ENCODE peak calls at places on chromosomes 2 and 18, in four cellular contexts. Z, U, O and A are unnamed samples.

GRCh38 chr18:27954226-27954625 is 222.7 kb downstream of the CDH2 start:
- DNase-seq in Z (no peak), U (peak), O (peak), A (peak)

GRCh38 chr18:79497638-79498081 is 101.9 kb downstream of the NFATC1 start:
- DNase-seq in Z (no peak), O (peak), U (peak), A (no peak)

GRCh38 chr2:111121028-111121872 is 536 bp downstream of the BCL2L11 start:
- DNase-seq in O (peak), U (peak), Z (peak), A (peak)

GRCh38 chr2:72573232-72573631 is 252.6 kb downstream of the EXOC6B start:
- DNase-seq in O (peak), Z (no peak), U (peak), A (no peak)

GRCh38 chr2:32895424-32895823 is 51.3 kb upstream of the LTBP1 start:
- DNase-seq in O (peak), Z (no peak), U (no peak), A (no peak)

GRCh38 chr18:49019446-49020045 is 68.8 kb upstream of the SMAD7 start:
- DNase-seq in Z (no peak), U (no peak), O (peak), A (peak)

GRCh38 chr2:235300368-235301201 is 193.3 kb upstream of the AGAP1 start:
- DNase-seq in Z (no peak), U (peak), O (peak), A (peak)

GRCh38 chr2:42714686-42715085 is 49.2 kb downstream of the OXER1 start:
- DNase-seq in U (no peak), Z (no peak), O (no peak), A (no peak)

GRCh38 chr18:58865009-58865345 is 300 bp downstream of the ZNF532 start:
- DNase-seq in Z (no peak), O (no peak), U (no peak), A (no peak)

GRCh38 chr18:21366896-21367295 is 124.9 kb downstream of the GREB1L start:
- DNase-seq in O (no peak), U (no peak), Z (no peak), A (no peak)

GRCh38 chr2:187054501-187055319 is 205.7 kb upstream of the ZSWIM2 start:
- DNase-seq in O (no peak), Z (no peak), U (no peak), A (no peak)

GRCh38 chr2:36455788-36456187 is 100.2 kb downstream of the CRIM1 start:
- DNase-seq in Z (no peak), U (peak), O (peak), A (no peak)

GRCh38 chr18:44781890-44782289 is 101.2 kb downstream of the SETBP1 start:
- DNase-seq in U (peak), Z (no peak), O (peak), A (peak)

GRCh38 chr2:99180755-99181647 is at the start of the genes MITD1 and MRPL30:
- DNase-seq in U (peak), O (peak), Z (peak), A (peak)
- TF ChIP-seq CTCF in U (no peak), O (no peak), Z (no peak), A (no peak)

DNA sequence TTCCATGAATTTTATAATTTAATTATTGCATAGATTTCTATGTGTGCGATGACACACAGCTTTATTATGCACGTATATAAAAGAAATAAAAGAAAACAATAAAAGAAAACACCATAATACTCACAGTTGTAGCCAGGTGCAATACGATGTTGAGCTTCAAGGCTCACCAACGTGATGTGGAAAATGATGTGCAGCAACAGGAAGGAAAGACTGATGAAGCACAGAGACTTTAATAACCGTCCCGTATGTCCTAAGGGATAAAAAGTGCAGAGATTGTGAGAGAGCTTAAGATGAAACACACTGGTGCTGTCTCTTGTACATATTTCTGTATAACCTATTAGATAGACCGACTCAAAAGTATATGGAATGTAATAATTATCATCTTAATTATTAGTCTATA is 170.0 kb downstream of the PIEZO2 start:
- DNase-seq in O (no peak), U (no peak), Z (no peak), A (no peak)
- H3K4me3 ChIP-seq in O (no peak), U (no peak), Z (no peak), A (no peak)

DNA sequence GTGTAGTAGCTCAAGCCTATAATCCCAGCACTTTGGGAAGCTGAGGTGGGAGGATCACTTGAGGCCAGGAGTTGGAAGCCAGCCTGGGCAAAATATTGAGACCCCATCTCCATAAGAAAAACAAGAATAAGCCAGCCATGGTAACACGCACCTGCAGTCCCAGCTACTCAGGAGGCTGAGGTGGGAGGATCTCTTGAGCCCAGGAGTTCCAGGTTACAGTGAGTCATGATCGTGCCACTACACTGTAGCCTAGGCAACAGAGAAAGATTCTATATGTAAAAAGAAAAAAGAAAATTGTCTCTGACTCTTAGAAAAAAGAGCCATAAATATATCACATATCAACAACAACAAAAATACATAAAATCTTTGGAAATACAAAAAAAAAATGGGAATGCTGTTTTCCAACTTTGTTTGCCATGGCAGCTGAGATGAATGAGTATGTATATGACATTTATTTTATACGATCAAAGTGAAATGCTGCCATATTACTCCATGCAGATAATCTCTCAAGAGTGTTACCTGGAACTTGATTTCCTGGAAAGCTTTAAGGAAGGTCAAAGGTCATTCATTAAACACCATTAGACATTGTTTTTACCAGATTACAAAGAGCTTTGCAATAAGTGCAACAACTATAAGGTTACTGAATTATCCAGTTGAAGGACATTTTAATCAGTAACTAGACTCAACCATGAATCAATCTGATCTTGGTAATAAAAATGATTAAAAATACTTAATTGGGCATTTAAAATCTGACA is 19.7 kb upstream of the DAPL1 start:
- DNase-seq in Z (no peak), O (no peak), U (no peak), A (no peak)
- TF ChIP-seq CTCF in Z (no peak), O (no peak), U (no peak), A (no peak)

GRCh38 chr2:207290833-207291232 is 125.1 kb upstream of the KLF7 start:
- DNase-seq in Z (no peak), U (no peak), O (no peak), A (no peak)

GRCh38 chr2:207300817-207301216 is 135.1 kb upstream of the KLF7 start:
- DNase-seq in U (no peak), O (no peak), Z (no peak), A (no peak)

GRCh38 chr2:207291287-207292249 is 125.8 kb upstream of the KLF7 start:
- DNase-seq in Z (no peak), U (no peak), O (no peak), A (no peak)

GRCh38 chr2:207296265-207296948 is 130.7 kb upstream of the KLF7 start:
- DNase-seq in Z (no peak), O (peak), U (peak), A (no peak)
- H3K4me3 ChIP-seq in Z (no peak), O (no peak), U (no peak), A (no peak)

GRCh38 chr18:41938445-41938844 is 16.6 kb upstream of the PIK3C3 start:
- DNase-seq in Z (no peak), U (peak), O (peak), A (peak)
- TF ChIP-seq CTCF in Z (no peak), U (peak), O (peak), A (no peak)